ENCODE peak calls at places on chromosomes 11 and 22, in ten cellular contexts. I is psoas muscle, Y is endodermal cell, N is heart right ventricle, W is tibial artery, B is HCT116, G is epithelial cell of esophagus, A is OCI-LY7, X is ovary, V is sigmoid colon. K is an unnamed sample.

GRCh38 chr11:88431675-88432341 is 94.3 kb upstream of the CTSC start:
- DNase-seq in I (no peak), Y (no peak), N (no peak), W (no peak), B (no peak), G (peak; percentile 52), A (no peak), X (no peak), V (no peak), K (no peak)

GRCh38 chr22:43789452-43789851 is 22.7 kb downstream of the EFCAB6 start:
- DNase-seq in I (peak; percentile 38), Y (no peak), N (peak; percentile 55), W (peak; percentile 33), B (no peak), G (peak; percentile 78), A (no peak), X (peak; percentile 48), V (peak; percentile 89), K (peak; percentile 34)

GRCh38 chr11:119643878-119644225 is 85.1 kb downstream of the NECTIN1 start:
- DNase-seq in I (no peak), Y (no peak), N (no peak), W (no peak), B (no peak), G (no peak), A (no peak), X (no peak), V (no peak), K (no peak)

GRCh38 chr11:111001986-111002616 is 243.4 kb upstream of the POU2AF2 start:
- DNase-seq in I (no peak), Y (no peak), N (no peak), W (peak; percentile 26), B (no peak), G (peak; percentile 74), A (no peak), X (no peak), V (no peak), K (peak; percentile 42)

GRCh38 chr11:28964811-28965210 is 856.6 kb downstream of the METTL15 start:
- DNase-seq in I (no peak), Y (no peak), N (no peak), W (no peak), B (no peak), G (no peak), A (no peak), X (no peak), V (no peak), K (no peak)

GRCh38 chr22:25061605-25062377 is 109.3 kb downstream of the KIAA1671 start:
- DNase-seq in I (no peak), Y (no peak), N (no peak), W (no peak), B (no peak), G (peak; percentile 79), A (no peak), X (no peak), V (no peak), K (no peak)

GRCh38 chr11:16195659-16196058 is 160.7 kb downstream of the SOX6 start:
- DNase-seq in I (no peak), Y (no peak), N (no peak), W (no peak), B (no peak), G (no peak), A (no peak), X (no peak), V (no peak), K (no peak)

GRCh38 chr11:71071736-71072509 is 180.5 kb downstream of the SHANK2 start:
- DNase-seq in I (no peak), Y (no peak), N (no peak), W (no peak), B (no peak), G (no peak), A (no peak), X (no peak), V (no peak), K (no peak)

GRCh38 chr22:29268511-29269229 is 602 bp downstream of the EWSR1 start:
- DNase-seq in I (peak; percentile 81), Y (peak; percentile 79), N (peak; percentile 67), W (peak; percentile 60), B (peak; percentile 1), G (peak; percentile 45), A (peak; percentile 50), X (peak; percentile 73), V (peak; percentile 87), K (peak; percentile 39)

GRCh38 chr11:26473216-26474194 is 98.6 kb downstream of the MUC15 start:
- DNase-seq in I (no peak), Y (no peak), N (no peak), W (no peak), B (no peak), G (no peak), A (no peak), X (no peak), V (no peak), K (no peak)

GRCh38 chr11:57290288-57290687 is 34.5 kb downstream of the TNKS1BP1 start:
- DNase-seq in I (no peak), Y (no peak), N (no peak), W (no peak), B (no peak), G (peak; percentile 61), A (no peak), X (no peak), V (no peak), K (no peak)

GRCh38 chr11:65389294-65389980 is 3.0 kb downstream of the FRMD8 start:
- DNase-seq in I (no peak), Y (no peak), N (no peak), W (no peak), B (no peak), G (no peak), A (no peak), X (no peak), V (peak; percentile 63), K (no peak)

GRCh38 chr11:86818466-86819282 is 18.3 kb downstream of the PRSS23 start:
- DNase-seq in I (no peak), Y (no peak), N (peak; percentile 20), W (no peak), B (peak; percentile 52), G (peak; percentile 78), A (peak; percentile 58), X (no peak), V (no peak), K (no peak)

GRCh38 chr22:41458161-41458728 is 10.2 kb downstream of the PHF5A start:
- DNase-seq in I (no peak), Y (no peak), N (no peak), W (no peak), B (no peak), G (no peak), A (no peak), X (no peak), V (no peak), K (no peak)

GRCh38 chr11:10314199-10315072 is 9.6 kb downstream of the ADM start:
- DNase-seq in I (no peak), Y (no peak), N (peak; percentile 26), W (no peak), B (no peak), G (peak; percentile 83), A (peak; percentile 92), X (no peak), V (no peak), K (no peak)

GRCh38 chr22:26131755-26132154 is 37.5 kb upstream of the SEZ6L start:
- DNase-seq in I (no peak), Y (peak; percentile 45), N (no peak), W (no peak), B (no peak), G (no peak), A (no peak), X (no peak), V (no peak), K (no peak)

GRCh38 chr11:120863359-120863758 is 160.5 kb upstream of the TBCEL start:
- DNase-seq in I (no peak), Y (no peak), N (no peak), W (no peak), B (no peak), G (peak; percentile 54), A (no peak), X (no peak), V (no peak), K (no peak)

GRCh38 chr11:57467508-57468157 is 7.3 kb downstream of the RTN4RL2 start:
- DNase-seq in I (no peak), Y (peak; percentile 61), N (no peak), W (no peak), B (no peak), G (no peak), A (no peak), X (no peak), V (no peak), K (no peak)

GRCh38 chr22:27220349-27220748 is 563.0 kb downstream of the MIAT start:
- DNase-seq in I (peak; percentile 27), Y (no peak), N (no peak), W (peak; percentile 81), B (no peak), G (peak; percentile 75), A (no peak), X (no peak), V (peak; percentile 78), K (no peak)

GRCh38 chr11:21295508-21295907 is 626.1 kb downstream of the NELL1 start:
- DNase-seq in I (no peak), Y (no peak), N (no peak), W (no peak), B (no peak), G (no peak), A (no peak), X (no peak), V (no peak), K (no peak)

GRCh38 chr11:60658409-60658808 is 41.0 kb upstream of the MS4A8 start:
- DNase-seq in I (no peak), Y (no peak), N (no peak), W (no peak), B (no peak), G (no peak), A (no peak), X (no peak), V (no peak), K (no peak)

GRCh38 chr11:60657880-60658279 is 41.5 kb upstream of the MS4A8 start:
- DNase-seq in I (no peak), Y (no peak), N (no peak), W (no peak), B (no peak), G (no peak), A (no peak), X (no peak), V (no peak), K (no peak)
- TF ChIP-seq CTCF in I (no peak), Y (peak; percentile 44), N (no peak), W (no peak), B (no peak), G (no peak), A (no peak), X (no peak), V (no peak), K (no peak)

GRCh38 chr11:12112731-12113130 is 2.3 kb downstream of the MICAL2 start:
- DNase-seq in I (no peak), Y (no peak), N (no peak), W (no peak), B (no peak), G (no peak), A (no peak), X (no peak), V (no peak), K (no peak)
- H3K4me3 ChIP-seq in I (no peak overlapping the region), Y (no peak overlapping the region), N (no peak overlapping the region), W (peak overlapping the region; percentile 95), B (no peak overlapping the region), G (no peak overlapping the region), A (no peak overlapping the region), X (no peak overlapping the region), V (peak overlapping the region; percentile 3), K (no peak overlapping the region)

GRCh38 chr11:81237139-81237538 is 1496.5 kb downstream of the FAM181B start:
- DNase-seq in I (no peak), Y (no peak), N (peak; percentile 12), W (no peak), B (no peak), G (peak; percentile 71), A (peak; percentile 19), X (no peak), V (no peak), K (peak; percentile 26)
- TF ChIP-seq CTCF in I (peak; percentile 27), Y (peak; percentile 86), N (peak; percentile 60), W (peak; percentile 25), B (no peak), G (peak; percentile 51), A (peak; percentile 66), X (no peak), V (no peak), K (peak; percentile 56)

GRCh38 chr11:20156876-20157613 is 3.2 kb downstream of the DBX1 start:
- DNase-seq in I (peak; percentile 13), Y (peak; percentile 80), N (no peak), W (no peak), B (no peak), G (no peak), A (no peak), X (no peak), V (no peak), K (no peak)
- H3K4me3 ChIP-seq in I (no peak overlapping the region), Y (peak overlapping the region; percentile 82), N (peak overlapping the region; percentile 34), W (peak overlapping the region; percentile 11), B (no peak overlapping the region), G (no peak overlapping the region), A (no peak overlapping the region), X (no peak overlapping the region), V (no peak overlapping the region), K (no peak overlapping the region)

K was measured in retinal pigment epithelial cell.